ENCODE peak calls at places on chromosomes 16 and 17, in eight cellular contexts. One of them, this sample, is unnamed.

GRCh38 chr17:76585649-76586593 is at the start of gene ST6GALNAC2:
- DNase-seq in midbrain: peak; percentile 46
- DNase-seq in A549: peak; percentile 70
- DNase-seq in NCI-H2081: peak; percentile 26
- DNase-seq in NCI-H1105: peak; percentile 25
- DNase-seq in sigmoid colon: peak; percentile 79
- DNase-seq in KBM-7: peak; percentile 63
- DNase-seq in stimulated activated CD8-positive, alpha-beta memory T cell treated with anti-CD3 and anti-CD28 coated beads, Interleukin-2, amount 100 ng/mL, for 1 hour: no peak
- DNase-seq in this sample: peak; percentile 56

GRCh38 chr16:78443780-78444422 is 344.4 kb downstream of the WWOX start:
- DNase-seq in midbrain: no peak
- DNase-seq in A549: no peak
- DNase-seq in NCI-H2081: no peak
- DNase-seq in NCI-H1105: no peak
- DNase-seq in sigmoid colon: no peak
- DNase-seq in KBM-7: no peak
- DNase-seq in stimulated activated CD8-positive, alpha-beta memory T cell treated with anti-CD3 and anti-CD28 coated beads, Interleukin-2, amount 100 ng/mL, for 1 hour: no peak
- DNase-seq in this sample: no peak

GRCh38 chr17:55303701-55304145 is 39.0 kb downstream of the HLF start:
- DNase-seq in midbrain: no peak
- DNase-seq in A549: no peak
- DNase-seq in NCI-H2081: no peak
- DNase-seq in NCI-H1105: no peak
- DNase-seq in sigmoid colon: no peak
- DNase-seq in KBM-7: no peak
- DNase-seq in stimulated activated CD8-positive, alpha-beta memory T cell treated with anti-CD3 and anti-CD28 coated beads, Interleukin-2, amount 100 ng/mL, for 1 hour: no peak
- DNase-seq in this sample: no peak

GRCh38 chr17:63881935-63882601 is at the start of gene GH2:
- DNase-seq in midbrain: no peak
- DNase-seq in A549: peak; percentile 91
- DNase-seq in NCI-H2081: peak; percentile 37
- DNase-seq in NCI-H1105: no peak
- DNase-seq in sigmoid colon: no peak
- DNase-seq in KBM-7: peak; percentile 76
- DNase-seq in stimulated activated CD8-positive, alpha-beta memory T cell treated with anti-CD3 and anti-CD28 coated beads, Interleukin-2, amount 100 ng/mL, for 1 hour: peak; percentile 16
- DNase-seq in this sample: peak; percentile 82

GRCh38 chr16:47019563-47019962 is 46.1 kb upstream of the DNAJA2 start:
- DNase-seq in midbrain: peak; percentile 3
- DNase-seq in A549: no peak
- DNase-seq in NCI-H2081: no peak
- DNase-seq in NCI-H1105: no peak
- DNase-seq in sigmoid colon: no peak
- DNase-seq in KBM-7: no peak
- DNase-seq in stimulated activated CD8-positive, alpha-beta memory T cell treated with anti-CD3 and anti-CD28 coated beads, Interleukin-2, amount 100 ng/mL, for 1 hour: no peak
- DNase-seq in this sample: no peak

GRCh38 chr17:64662774-64663367 is 764 bp upstream of the SMURF2 start:
- DNase-seq in midbrain: no peak
- DNase-seq in A549: no peak
- DNase-seq in NCI-H2081: peak; percentile 78
- DNase-seq in NCI-H1105: peak; percentile 32
- DNase-seq in sigmoid colon: no peak
- DNase-seq in KBM-7: no peak
- DNase-seq in stimulated activated CD8-positive, alpha-beta memory T cell treated with anti-CD3 and anti-CD28 coated beads, Interleukin-2, amount 100 ng/mL, for 1 hour: no peak
- DNase-seq in this sample: peak; percentile 91

GRCh38 chr17:6796887-6797490 is 21.0 kb downstream of the FBXO39 start:
- DNase-seq in midbrain: no peak
- DNase-seq in A549: no peak
- DNase-seq in NCI-H2081: no peak
- DNase-seq in NCI-H1105: no peak
- DNase-seq in sigmoid colon: no peak
- DNase-seq in KBM-7: no peak
- DNase-seq in stimulated activated CD8-positive, alpha-beta memory T cell treated with anti-CD3 and anti-CD28 coated beads, Interleukin-2, amount 100 ng/mL, for 1 hour: no peak
- DNase-seq in this sample: no peak

GRCh38 chr16:64339052-64339770 is 782.7 kb downstream of the CDH11 start:
- DNase-seq in midbrain: no peak
- DNase-seq in A549: no peak
- DNase-seq in NCI-H2081: no peak
- DNase-seq in NCI-H1105: no peak
- DNase-seq in sigmoid colon: no peak
- DNase-seq in KBM-7: no peak
- DNase-seq in stimulated activated CD8-positive, alpha-beta memory T cell treated with anti-CD3 and anti-CD28 coated beads, Interleukin-2, amount 100 ng/mL, for 1 hour: no peak
- DNase-seq in this sample: no peak

GRCh38 chr16:86505185-86505898 is 5.0 kb upstream of the FOXF1 start:
- DNase-seq in midbrain: no peak
- DNase-seq in A549: no peak
- DNase-seq in NCI-H2081: no peak
- DNase-seq in NCI-H1105: no peak
- DNase-seq in sigmoid colon: peak; percentile 84
- DNase-seq in KBM-7: no peak
- DNase-seq in stimulated activated CD8-positive, alpha-beta memory T cell treated with anti-CD3 and anti-CD28 coated beads, Interleukin-2, amount 100 ng/mL, for 1 hour: no peak
- DNase-seq in this sample: peak; percentile 67

GRCh38 chr16:77652399-77652798 is 69.9 kb upstream of the NUDT7 start:
- DNase-seq in midbrain: no peak
- DNase-seq in A549: no peak
- DNase-seq in NCI-H2081: no peak
- DNase-seq in NCI-H1105: no peak
- DNase-seq in sigmoid colon: no peak
- DNase-seq in KBM-7: no peak
- DNase-seq in stimulated activated CD8-positive, alpha-beta memory T cell treated with anti-CD3 and anti-CD28 coated beads, Interleukin-2, amount 100 ng/mL, for 1 hour: no peak
- DNase-seq in this sample: no peak

GRCh38 chr17:34382586-34383224 is 19.7 kb upstream of the CCL1 start:
- DNase-seq in midbrain: no peak
- DNase-seq in A549: no peak
- DNase-seq in NCI-H2081: no peak
- DNase-seq in NCI-H1105: no peak
- DNase-seq in sigmoid colon: no peak
- DNase-seq in KBM-7: peak; percentile 13
- DNase-seq in stimulated activated CD8-positive, alpha-beta memory T cell treated with anti-CD3 and anti-CD28 coated beads, Interleukin-2, amount 100 ng/mL, for 1 hour: no peak
- DNase-seq in this sample: no peak

GRCh38 chr16:47565454-47565853 is 104.3 kb downstream of the PHKB start:
- DNase-seq in midbrain: peak; percentile 15
- DNase-seq in A549: no peak
- DNase-seq in NCI-H2081: no peak
- DNase-seq in NCI-H1105: no peak
- DNase-seq in sigmoid colon: peak; percentile 82
- DNase-seq in KBM-7: peak; percentile 84
- DNase-seq in stimulated activated CD8-positive, alpha-beta memory T cell treated with anti-CD3 and anti-CD28 coated beads, Interleukin-2, amount 100 ng/mL, for 1 hour: no peak
- DNase-seq in this sample: no peak

GRCh38 chr16:5075637-5076036 is 4.0 kb downstream of the ALG1 start:
- DNase-seq in midbrain: no peak
- DNase-seq in A549: no peak
- DNase-seq in NCI-H2081: no peak
- DNase-seq in NCI-H1105: no peak
- DNase-seq in sigmoid colon: no peak
- DNase-seq in KBM-7: no peak
- DNase-seq in stimulated activated CD8-positive, alpha-beta memory T cell treated with anti-CD3 and anti-CD28 coated beads, Interleukin-2, amount 100 ng/mL, for 1 hour: no peak
- DNase-seq in this sample: peak; percentile 68

GRCh38 chr17:36183001-36183810 is 6.8 kb upstream of the TBC1D3B start:
- DNase-seq in midbrain: no peak
- DNase-seq in A549: peak; percentile 68
- DNase-seq in NCI-H2081: no peak
- DNase-seq in NCI-H1105: peak; percentile 40
- DNase-seq in sigmoid colon: peak; percentile 79
- DNase-seq in KBM-7: no peak
- DNase-seq in stimulated activated CD8-positive, alpha-beta memory T cell treated with anti-CD3 and anti-CD28 coated beads, Interleukin-2, amount 100 ng/mL, for 1 hour: no peak
- DNase-seq in this sample: peak; percentile 92

GRCh38 chr16:85457366-85457765 is 155.8 kb upstream of the GSE1 start:
- DNase-seq in midbrain: no peak
- DNase-seq in A549: no peak
- DNase-seq in NCI-H2081: no peak
- DNase-seq in NCI-H1105: no peak
- DNase-seq in sigmoid colon: no peak
- DNase-seq in KBM-7: no peak
- DNase-seq in stimulated activated CD8-positive, alpha-beta memory T cell treated with anti-CD3 and anti-CD28 coated beads, Interleukin-2, amount 100 ng/mL, for 1 hour: no peak
- DNase-seq in this sample: no peak

GRCh38 chr17:31544186-31544585 is 152.7 kb downstream of the RAB11FIP4 start:
- DNase-seq in midbrain: no peak
- DNase-seq in A549: no peak
- DNase-seq in NCI-H2081: no peak
- DNase-seq in NCI-H1105: no peak
- DNase-seq in sigmoid colon: no peak
- DNase-seq in KBM-7: peak; percentile 70
- DNase-seq in stimulated activated CD8-positive, alpha-beta memory T cell treated with anti-CD3 and anti-CD28 coated beads, Interleukin-2, amount 100 ng/mL, for 1 hour: no peak
- DNase-seq in this sample: no peak

GRCh38 chr16:68364601-68364998 is 53.8 kb downstream of the PRMT7 start:
- DNase-seq in midbrain: no peak
- DNase-seq in A549: no peak
- DNase-seq in NCI-H2081: no peak
- DNase-seq in NCI-H1105: no peak
- DNase-seq in sigmoid colon: no peak
- DNase-seq in KBM-7: no peak
- DNase-seq in stimulated activated CD8-positive, alpha-beta memory T cell treated with anti-CD3 and anti-CD28 coated beads, Interleukin-2, amount 100 ng/mL, for 1 hour: no peak
- DNase-seq in this sample: peak; percentile 74

GRCh38 chr17:27760069-27760885 is 40.1 kb downstream of the NOS2 start:
- DNase-seq in midbrain: peak; percentile 60
- DNase-seq in A549: peak; percentile 45
- DNase-seq in NCI-H2081: no peak
- DNase-seq in NCI-H1105: peak; percentile 6
- DNase-seq in sigmoid colon: no peak
- DNase-seq in KBM-7: peak; percentile 76
- DNase-seq in stimulated activated CD8-positive, alpha-beta memory T cell treated with anti-CD3 and anti-CD28 coated beads, Interleukin-2, amount 100 ng/mL, for 1 hour: peak; percentile 57
- DNase-seq in this sample: peak; percentile 84

GRCh38 chr16:29007865-29008593 is 23.2 kb downstream of the LAT start:
- DNase-seq in midbrain: no peak
- DNase-seq in A549: no peak
- DNase-seq in NCI-H2081: no peak
- DNase-seq in NCI-H1105: no peak
- DNase-seq in sigmoid colon: no peak
- DNase-seq in KBM-7: peak; percentile 54
- DNase-seq in stimulated activated CD8-positive, alpha-beta memory T cell treated with anti-CD3 and anti-CD28 coated beads, Interleukin-2, amount 100 ng/mL, for 1 hour: no peak
- DNase-seq in this sample: no peak

GRCh38 chr17:6548578-6549330 is 7.6 kb downstream of the PITPNM3 start:
- DNase-seq in midbrain: no peak
- DNase-seq in A549: no peak
- DNase-seq in NCI-H2081: no peak
- DNase-seq in NCI-H1105: no peak
- DNase-seq in sigmoid colon: peak; percentile 86
- DNase-seq in KBM-7: no peak
- DNase-seq in stimulated activated CD8-positive, alpha-beta memory T cell treated with anti-CD3 and anti-CD28 coated beads, Interleukin-2, amount 100 ng/mL, for 1 hour: no peak
- DNase-seq in this sample: no peak

GRCh38 chr16:87487361-87487924 is 5.4 kb downstream of the ZCCHC14 start:
- DNase-seq in midbrain: no peak
- DNase-seq in A549: no peak
- DNase-seq in NCI-H2081: peak; percentile 89
- DNase-seq in NCI-H1105: peak; percentile 49
- DNase-seq in sigmoid colon: no peak
- DNase-seq in KBM-7: no peak
- DNase-seq in stimulated activated CD8-positive, alpha-beta memory T cell treated with anti-CD3 and anti-CD28 coated beads, Interleukin-2, amount 100 ng/mL, for 1 hour: no peak
- DNase-seq in this sample: peak; percentile 84

GRCh38 chr17:64683791-64684190 is 21.7 kb upstream of the SMURF2 start:
- DNase-seq in midbrain: no peak
- DNase-seq in A549: no peak
- DNase-seq in NCI-H2081: no peak
- DNase-seq in NCI-H1105: no peak
- DNase-seq in sigmoid colon: no peak
- DNase-seq in KBM-7: no peak
- DNase-seq in stimulated activated CD8-positive, alpha-beta memory T cell treated with anti-CD3 and anti-CD28 coated beads, Interleukin-2, amount 100 ng/mL, for 1 hour: no peak
- DNase-seq in this sample: no peak

GRCh38 chr16:77874347-77874746 is 86.0 kb downstream of the VAT1L start:
- DNase-seq in midbrain: no peak
- DNase-seq in A549: no peak
- DNase-seq in NCI-H2081: no peak
- DNase-seq in NCI-H1105: no peak
- DNase-seq in sigmoid colon: no peak
- DNase-seq in KBM-7: no peak
- DNase-seq in stimulated activated CD8-positive, alpha-beta memory T cell treated with anti-CD3 and anti-CD28 coated beads, Interleukin-2, amount 100 ng/mL, for 1 hour: no peak
- DNase-seq in this sample: no peak

GRCh38 chr16:47777191-47777590 is 316.1 kb downstream of the PHKB start:
- DNase-seq in midbrain: no peak
- DNase-seq in A549: no peak
- DNase-seq in NCI-H2081: no peak
- DNase-seq in NCI-H1105: no peak
- DNase-seq in sigmoid colon: no peak
- DNase-seq in KBM-7: peak; percentile 11
- DNase-seq in stimulated activated CD8-positive, alpha-beta memory T cell treated with anti-CD3 and anti-CD28 coated beads, Interleukin-2, amount 100 ng/mL, for 1 hour: no peak
- DNase-seq in this sample: no peak

GRCh38 chr16:48101069-48101674 is 54.6 kb downstream of the ABCC12 start:
- DNase-seq in midbrain: no peak
- DNase-seq in A549: no peak
- DNase-seq in NCI-H2081: peak; percentile 66
- DNase-seq in NCI-H1105: no peak
- DNase-seq in sigmoid colon: no peak
- DNase-seq in KBM-7: no peak
- DNase-seq in stimulated activated CD8-positive, alpha-beta memory T cell treated with anti-CD3 and anti-CD28 coated beads, Interleukin-2, amount 100 ng/mL, for 1 hour: no peak
- DNase-seq in this sample: no peak

This sample was measured in GM23338.